ENCODE peak calls at places on chromosomes 2 and 18, in nine cellular contexts. One of them, this sample, is unnamed.

GRCh38 chr18:37409870-37410269 is 155.7 kb downstream of the CELF4 start:
- DNase-seq in KG1: no peak
- DNase-seq in cerebellar nuclear complex: no peak
- DNase-seq in effector CD8-positive, alpha-beta T cell: no peak
- DNase-seq in SHP77: no peak
- DNase-seq in effector memory CD8-positive, alpha-beta T cell: no peak
- DNase-seq in HCEC 1CT: no peak
- DNase-seq in GM13976: no peak
- DNase-seq in stimulated activated CD4-positive, alpha-beta T cell treated with anti-CD3 and anti-CD28 coated beads, TNF-alpha, amount 100 ng/mL, for 1 hour: no peak
- DNase-seq in this sample: peak; percentile 21

GRCh38 chr2:23541453-23542334 is 156.7 kb downstream of the KLHL29 start:
- DNase-seq in KG1: no peak
- DNase-seq in cerebellar nuclear complex: no peak
- DNase-seq in effector CD8-positive, alpha-beta T cell: no peak
- DNase-seq in SHP77: peak; percentile 37
- DNase-seq in effector memory CD8-positive, alpha-beta T cell: no peak
- DNase-seq in HCEC 1CT: no peak
- DNase-seq in GM13976: no peak
- DNase-seq in stimulated activated CD4-positive, alpha-beta T cell treated with anti-CD3 and anti-CD28 coated beads, TNF-alpha, amount 100 ng/mL, for 1 hour: no peak
- DNase-seq in this sample: peak; percentile 38

GRCh38 chr18:37270046-37270665 is 295.4 kb downstream of the CELF4 start:
- DNase-seq in KG1: peak; percentile 34
- DNase-seq in cerebellar nuclear complex: no peak
- DNase-seq in effector CD8-positive, alpha-beta T cell: no peak
- DNase-seq in SHP77: no peak
- DNase-seq in effector memory CD8-positive, alpha-beta T cell: no peak
- DNase-seq in HCEC 1CT: no peak
- DNase-seq in GM13976: no peak
- DNase-seq in stimulated activated CD4-positive, alpha-beta T cell treated with anti-CD3 and anti-CD28 coated beads, TNF-alpha, amount 100 ng/mL, for 1 hour: no peak
- DNase-seq in this sample: peak; percentile 29

GRCh38 chr18:2848879-2849254 is 2.1 kb downstream of the EMILIN2 start:
- DNase-seq in KG1: no peak
- DNase-seq in cerebellar nuclear complex: no peak
- DNase-seq in effector CD8-positive, alpha-beta T cell: no peak
- DNase-seq in SHP77: no peak
- DNase-seq in effector memory CD8-positive, alpha-beta T cell: no peak
- DNase-seq in HCEC 1CT: no peak
- DNase-seq in GM13976: no peak
- DNase-seq in stimulated activated CD4-positive, alpha-beta T cell treated with anti-CD3 and anti-CD28 coated beads, TNF-alpha, amount 100 ng/mL, for 1 hour: no peak
- DNase-seq in this sample: no peak

GRCh38 chr2:72118386-72118785 is 29.3 kb downstream of the CYP26B1 start:
- DNase-seq in KG1: no peak
- DNase-seq in cerebellar nuclear complex: no peak
- DNase-seq in effector CD8-positive, alpha-beta T cell: no peak
- DNase-seq in SHP77: no peak
- DNase-seq in effector memory CD8-positive, alpha-beta T cell: no peak
- DNase-seq in HCEC 1CT: no peak
- DNase-seq in GM13976: no peak
- DNase-seq in stimulated activated CD4-positive, alpha-beta T cell treated with anti-CD3 and anti-CD28 coated beads, TNF-alpha, amount 100 ng/mL, for 1 hour: no peak
- DNase-seq in this sample: no peak

GRCh38 chr2:39737661-39738060 is 41.4 kb downstream of the THUMPD2 start:
- DNase-seq in KG1: no peak
- DNase-seq in cerebellar nuclear complex: no peak
- DNase-seq in effector CD8-positive, alpha-beta T cell: no peak
- DNase-seq in SHP77: no peak
- DNase-seq in effector memory CD8-positive, alpha-beta T cell: no peak
- DNase-seq in HCEC 1CT: peak; percentile 54
- DNase-seq in GM13976: no peak
- DNase-seq in stimulated activated CD4-positive, alpha-beta T cell treated with anti-CD3 and anti-CD28 coated beads, TNF-alpha, amount 100 ng/mL, for 1 hour: no peak
- DNase-seq in this sample: peak; percentile 22

GRCh38 chr18:32934201-32934600 is 161.4 kb upstream of the KLHL14 start:
- DNase-seq in KG1: no peak
- DNase-seq in cerebellar nuclear complex: no peak
- DNase-seq in effector CD8-positive, alpha-beta T cell: no peak
- DNase-seq in SHP77: no peak
- DNase-seq in effector memory CD8-positive, alpha-beta T cell: no peak
- DNase-seq in HCEC 1CT: no peak
- DNase-seq in GM13976: no peak
- DNase-seq in stimulated activated CD4-positive, alpha-beta T cell treated with anti-CD3 and anti-CD28 coated beads, TNF-alpha, amount 100 ng/mL, for 1 hour: no peak
- DNase-seq in this sample: no peak

GRCh38 chr2:128623776-128624424 is 305.2 kb upstream of the HS6ST1 start:
- DNase-seq in KG1: peak; percentile 16
- DNase-seq in cerebellar nuclear complex: no peak
- DNase-seq in effector CD8-positive, alpha-beta T cell: no peak
- DNase-seq in SHP77: no peak
- DNase-seq in effector memory CD8-positive, alpha-beta T cell: no peak
- DNase-seq in HCEC 1CT: peak; percentile 39
- DNase-seq in GM13976: peak; percentile 80
- DNase-seq in stimulated activated CD4-positive, alpha-beta T cell treated with anti-CD3 and anti-CD28 coated beads, TNF-alpha, amount 100 ng/mL, for 1 hour: no peak
- DNase-seq in this sample: peak; percentile 91

GRCh38 chr18:2889761-2890192 is 43.0 kb downstream of the EMILIN2 start:
- DNase-seq in KG1: no peak
- DNase-seq in cerebellar nuclear complex: no peak
- DNase-seq in effector CD8-positive, alpha-beta T cell: no peak
- DNase-seq in SHP77: no peak
- DNase-seq in effector memory CD8-positive, alpha-beta T cell: no peak
- DNase-seq in HCEC 1CT: no peak
- DNase-seq in GM13976: no peak
- DNase-seq in stimulated activated CD4-positive, alpha-beta T cell treated with anti-CD3 and anti-CD28 coated beads, TNF-alpha, amount 100 ng/mL, for 1 hour: no peak
- DNase-seq in this sample: no peak

GRCh38 chr2:112881217-112882000 is 29.6 kb upstream of the IL37 start:
- DNase-seq in KG1: peak; percentile 37
- DNase-seq in cerebellar nuclear complex: no peak
- DNase-seq in effector CD8-positive, alpha-beta T cell: no peak
- DNase-seq in SHP77: no peak
- DNase-seq in effector memory CD8-positive, alpha-beta T cell: no peak
- DNase-seq in HCEC 1CT: peak; percentile 89
- DNase-seq in GM13976: peak; percentile 69
- DNase-seq in stimulated activated CD4-positive, alpha-beta T cell treated with anti-CD3 and anti-CD28 coated beads, TNF-alpha, amount 100 ng/mL, for 1 hour: no peak
- DNase-seq in this sample: no peak

GRCh38 chr2:62036761-62037250 is 131.3 kb downstream of the COMMD1 start:
- DNase-seq in KG1: no peak
- DNase-seq in cerebellar nuclear complex: no peak
- DNase-seq in effector CD8-positive, alpha-beta T cell: no peak
- DNase-seq in SHP77: no peak
- DNase-seq in effector memory CD8-positive, alpha-beta T cell: no peak
- DNase-seq in HCEC 1CT: no peak
- DNase-seq in GM13976: no peak
- DNase-seq in stimulated activated CD4-positive, alpha-beta T cell treated with anti-CD3 and anti-CD28 coated beads, TNF-alpha, amount 100 ng/mL, for 1 hour: no peak
- DNase-seq in this sample: no peak

GRCh38 chr2:979286-979928 is 28.8 kb downstream of the SNTG2 start:
- DNase-seq in KG1: no peak
- DNase-seq in cerebellar nuclear complex: no peak
- DNase-seq in effector CD8-positive, alpha-beta T cell: no peak
- DNase-seq in SHP77: no peak
- DNase-seq in effector memory CD8-positive, alpha-beta T cell: no peak
- DNase-seq in HCEC 1CT: no peak
- DNase-seq in GM13976: no peak
- DNase-seq in stimulated activated CD4-positive, alpha-beta T cell treated with anti-CD3 and anti-CD28 coated beads, TNF-alpha, amount 100 ng/mL, for 1 hour: no peak
- DNase-seq in this sample: no peak

GRCh38 chr2:86033751-86034680 is 71.7 kb downstream of the POLR1A start:
- DNase-seq in KG1: no peak
- DNase-seq in cerebellar nuclear complex: no peak
- DNase-seq in effector CD8-positive, alpha-beta T cell: no peak
- DNase-seq in SHP77: no peak
- DNase-seq in effector memory CD8-positive, alpha-beta T cell: no peak
- DNase-seq in HCEC 1CT: no peak
- DNase-seq in GM13976: no peak
- DNase-seq in stimulated activated CD4-positive, alpha-beta T cell treated with anti-CD3 and anti-CD28 coated beads, TNF-alpha, amount 100 ng/mL, for 1 hour: no peak
- DNase-seq in this sample: no peak

GRCh38 chr2:75053484-75054112 is 95.2 kb downstream of the POLE4 start:
- DNase-seq in KG1: no peak
- DNase-seq in cerebellar nuclear complex: no peak
- DNase-seq in effector CD8-positive, alpha-beta T cell: no peak
- DNase-seq in SHP77: peak; percentile 64
- DNase-seq in effector memory CD8-positive, alpha-beta T cell: no peak
- DNase-seq in HCEC 1CT: no peak
- DNase-seq in GM13976: peak; percentile 58
- DNase-seq in stimulated activated CD4-positive, alpha-beta T cell treated with anti-CD3 and anti-CD28 coated beads, TNF-alpha, amount 100 ng/mL, for 1 hour: no peak
- DNase-seq in this sample: no peak

GRCh38 chr2:55175254-55176093 is 56.6 kb downstream of the CLHC1 start:
- DNase-seq in KG1: no peak
- DNase-seq in cerebellar nuclear complex: peak; percentile 15
- DNase-seq in effector CD8-positive, alpha-beta T cell: no peak
- DNase-seq in SHP77: peak; percentile 89
- DNase-seq in effector memory CD8-positive, alpha-beta T cell: no peak
- DNase-seq in HCEC 1CT: peak; percentile 86
- DNase-seq in GM13976: peak; percentile 68
- DNase-seq in stimulated activated CD4-positive, alpha-beta T cell treated with anti-CD3 and anti-CD28 coated beads, TNF-alpha, amount 100 ng/mL, for 1 hour: no peak
- DNase-seq in this sample: peak; percentile 69

GRCh38 chr2:148989882-148990493 is 48.5 kb upstream of the LYPD6B start:
- DNase-seq in KG1: peak; percentile 53
- DNase-seq in cerebellar nuclear complex: peak; percentile 83
- DNase-seq in effector CD8-positive, alpha-beta T cell: peak; percentile 15
- DNase-seq in SHP77: peak; percentile 16
- DNase-seq in effector memory CD8-positive, alpha-beta T cell: peak; percentile 36
- DNase-seq in HCEC 1CT: peak; percentile 66
- DNase-seq in GM13976: peak; percentile 72
- DNase-seq in stimulated activated CD4-positive, alpha-beta T cell treated with anti-CD3 and anti-CD28 coated beads, TNF-alpha, amount 100 ng/mL, for 1 hour: no peak
- DNase-seq in this sample: peak; percentile 76

GRCh38 chr18:10241571-10241970 is 212.9 kb upstream of the APCDD1 start:
- DNase-seq in KG1: no peak
- DNase-seq in cerebellar nuclear complex: no peak
- DNase-seq in effector CD8-positive, alpha-beta T cell: no peak
- DNase-seq in SHP77: no peak
- DNase-seq in effector memory CD8-positive, alpha-beta T cell: no peak
- DNase-seq in HCEC 1CT: no peak
- DNase-seq in GM13976: no peak
- DNase-seq in stimulated activated CD4-positive, alpha-beta T cell treated with anti-CD3 and anti-CD28 coated beads, TNF-alpha, amount 100 ng/mL, for 1 hour: no peak
- DNase-seq in this sample: no peak

GRCh38 chr2:231378028-231378722 is 17.3 kb upstream of the B3GNT7 start:
- DNase-seq in KG1: no peak
- DNase-seq in cerebellar nuclear complex: no peak
- DNase-seq in effector CD8-positive, alpha-beta T cell: no peak
- DNase-seq in SHP77: peak; percentile 39
- DNase-seq in effector memory CD8-positive, alpha-beta T cell: no peak
- DNase-seq in HCEC 1CT: no peak
- DNase-seq in GM13976: no peak
- DNase-seq in stimulated activated CD4-positive, alpha-beta T cell treated with anti-CD3 and anti-CD28 coated beads, TNF-alpha, amount 100 ng/mL, for 1 hour: no peak
- DNase-seq in this sample: no peak

GRCh38 chr2:197515277-197515797 is 529 bp upstream of the MOB4 start:
- DNase-seq in KG1: peak; percentile 69
- DNase-seq in cerebellar nuclear complex: no peak
- DNase-seq in effector CD8-positive, alpha-beta T cell: peak; percentile 53
- DNase-seq in SHP77: no peak
- DNase-seq in effector memory CD8-positive, alpha-beta T cell: no peak
- DNase-seq in HCEC 1CT: peak; percentile 11
- DNase-seq in GM13976: peak; percentile 37
- DNase-seq in stimulated activated CD4-positive, alpha-beta T cell treated with anti-CD3 and anti-CD28 coated beads, TNF-alpha, amount 100 ng/mL, for 1 hour: no peak
- DNase-seq in this sample: peak; percentile 2

This sample was measured in fibroblast of gingiva.